ENCODE peak calls at places on chromosome 4, in nine cellular contexts. A, T, H, U, J, D, I, S and X are unnamed samples.
A peak's percentile ranks its signal among the peaks of the same experiment; 100 is the strongest.

GRCh38 chr4:105145913-105146285 is 777 bp upstream of the TET2 start:
- DNase-seq in A (peak; percentile 46), T (no peak), H (no peak), U (peak; percentile 19), J (no peak), D (no peak), I (no peak), S (peak; percentile 49), X (no peak)

GRCh38 chr4:14513471-14513870 is 488.8 kb upstream of the CPEB2 start:
- DNase-seq in A (no peak), T (peak; percentile 64), H (no peak), U (no peak), J (no peak), D (no peak), I (peak; percentile 20), S (no peak), X (no peak)

GRCh38 chr4:38668203-38668602 is 4.2 kb downstream of the KLF3 start:
- DNase-seq in A (no peak), T (no peak), H (no peak), U (no peak), J (no peak), D (no peak), I (no peak), S (no peak), X (no peak)

GRCh38 chr4:1373892-1374705 is 27.1 kb downstream of the UVSSA start:
- DNase-seq in A (no peak), T (no peak), H (no peak), U (no peak), J (no peak), D (peak; percentile 72), I (no peak), S (no peak), X (no peak)

GRCh38 chr4:124738994-124739393 is 26.5 kb upstream of the ANKRD50 start:
- DNase-seq in A (no peak), T (no peak), H (no peak), U (no peak), J (no peak), D (no peak), I (no peak), S (peak; percentile 30), X (no peak)

GRCh38 chr4:92303621-92304027 is at the start of gene GRID2:
- DNase-seq in A (no peak), T (peak; percentile 16), H (no peak), U (peak; percentile 17), J (no peak), D (peak; percentile 72), I (peak; percentile 38), S (peak; percentile 75), X (peak; percentile 70)

GRCh38 chr4:74206088-74206826 is 48.3 kb downstream of the MTHFD2L start:
- DNase-seq in A (peak; percentile 70), T (peak; percentile 58), H (no peak), U (no peak), J (no peak), D (no peak), I (peak; percentile 60), S (no peak), X (no peak)

GRCh38 chr4:108417923-108418322 is 202.5 kb upstream of the RPL34 start:
- DNase-seq in A (no peak), T (peak; percentile 84), H (no peak), U (no peak), J (no peak), D (no peak), I (no peak), S (no peak), X (no peak)

GRCh38 chr4:158722291-158722916 is 792 bp downstream of the PPID start:
- DNase-seq in A (peak; percentile 33), T (peak; percentile 55), H (no peak), U (peak; percentile 6), J (no peak), D (no peak), I (peak; percentile 49), S (peak; percentile 58), X (peak; percentile 8)

GRCh38 chr4:153645183-153645582 is 38.9 kb upstream of the TLR2 start:
- DNase-seq in A (no peak), T (no peak), H (no peak), U (no peak), J (no peak), D (no peak), I (no peak), S (no peak), X (no peak)

DNA sequence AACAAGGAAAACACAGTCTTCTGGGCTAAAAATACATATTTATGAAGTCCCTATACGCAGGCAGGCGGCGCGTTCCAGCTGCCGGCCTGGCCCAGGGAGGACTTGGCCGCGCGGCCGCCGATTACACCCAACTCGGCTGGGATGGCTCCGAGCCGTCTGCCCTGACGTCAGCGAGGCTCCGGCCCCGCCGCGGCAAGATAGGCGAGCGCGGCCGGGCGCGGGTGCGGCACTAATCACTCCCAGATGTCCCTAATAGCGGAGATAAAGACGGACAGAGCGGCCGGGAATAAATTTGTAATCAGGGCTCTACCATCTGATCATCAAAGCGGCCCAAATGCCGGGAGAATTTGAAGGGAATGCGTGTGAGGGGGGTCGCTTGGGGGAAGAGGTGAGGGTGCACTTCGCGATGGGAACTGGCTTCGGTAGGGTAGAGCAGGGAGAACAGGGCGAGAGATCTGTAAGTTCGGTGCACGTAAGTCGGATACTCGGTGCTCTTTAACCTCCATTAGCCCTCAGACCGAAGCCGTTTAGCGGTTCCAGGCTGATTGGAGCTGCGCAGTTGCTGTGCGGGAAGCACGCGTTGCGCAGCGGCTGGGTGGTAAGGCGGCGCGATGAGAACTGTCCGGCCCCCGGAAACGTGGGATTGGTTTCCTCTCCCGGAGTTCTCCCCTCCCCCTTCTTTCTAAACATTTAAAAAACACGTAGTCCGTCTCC is 7.7 kb downstream of the HAND2 start:
- DNase-seq in A (no peak), T (peak; percentile 54), H (peak; percentile 85), U (no peak), J (no peak), D (peak; percentile 81), I (peak; percentile 95), S (peak; percentile 89), X (peak; percentile 77)
- TF ChIP-seq CTCF in A (no peak), T (no peak), H (no peak), U (no peak), J (no peak), D (no peak), I (peak; percentile 14), S (no peak), X (no peak)

DNA sequence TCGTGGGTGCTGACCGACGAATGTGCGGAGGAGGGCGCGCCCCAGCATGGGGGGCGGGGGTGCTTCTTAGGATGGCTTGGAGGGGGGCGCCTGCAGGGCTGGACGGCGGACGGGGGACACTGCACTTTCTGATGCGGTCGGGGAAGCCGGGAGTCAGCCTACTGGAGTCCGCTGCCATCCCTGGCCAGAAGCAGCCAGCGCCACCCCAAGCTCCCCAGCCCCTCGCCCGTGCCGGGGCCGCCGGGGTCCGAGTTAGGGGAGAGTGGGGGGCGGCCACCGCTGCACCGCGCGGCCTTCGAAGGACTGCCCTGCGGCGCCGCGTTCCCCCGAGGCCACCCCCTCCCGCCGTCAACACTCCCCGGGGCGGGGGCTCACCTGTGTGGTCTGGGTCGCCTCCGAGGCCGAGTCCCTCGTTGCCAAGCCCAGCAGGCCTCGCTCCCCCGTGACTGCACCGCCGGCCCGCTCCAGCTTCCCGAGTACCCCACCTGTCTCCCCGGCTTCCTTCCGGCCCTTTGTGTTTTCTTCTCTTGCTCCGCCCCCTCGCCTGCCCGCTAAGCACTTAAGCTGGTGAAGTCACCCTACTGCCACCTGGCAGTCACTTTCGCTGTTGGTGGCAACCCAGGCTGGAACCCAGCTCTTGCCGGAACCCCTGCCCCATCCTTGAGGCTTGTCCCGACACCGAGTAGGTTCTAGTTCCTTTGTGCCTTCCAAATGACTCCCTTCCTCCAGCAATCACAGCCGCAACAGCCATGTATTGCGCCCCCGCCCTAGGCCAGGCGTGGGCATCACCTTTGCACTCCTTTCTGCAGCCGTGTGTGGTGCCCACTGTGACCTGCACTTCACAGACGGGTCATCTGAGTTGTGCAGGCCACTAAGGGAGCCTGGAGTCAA is at the start of gene OCIAD2:
- DNase-seq in A (peak; percentile 88), T (peak; percentile 39), H (peak; percentile 60), U (peak; percentile 80), J (peak; percentile 91), D (peak; percentile 89), I (peak; percentile 21), S (peak; percentile 85), X (peak; percentile 57)
- TF ChIP-seq CTCF in A (peak; percentile 10), T (no peak), H (peak; percentile 9), U (no peak), J (peak; percentile 74), D (no peak), I (no peak), S (peak; percentile 29), X (no peak)

GRCh38 chr4:6330384-6330767 is 60.7 kb downstream of the WFS1 start:
- DNase-seq in A (no peak), T (no peak), H (peak; percentile 15), U (no peak), J (no peak), D (no peak), I (no peak), S (no peak), X (no peak)

GRCh38 chr4:6331468-6331867 is 61.8 kb downstream of the WFS1 start:
- DNase-seq in A (no peak), T (no peak), H (peak; percentile 30), U (no peak), J (no peak), D (no peak), I (no peak), S (no peak), X (no peak)

GRCh38 chr4:6329478-6330383 is 60.1 kb downstream of the WFS1 start:
- DNase-seq in A (no peak), T (no peak), H (peak; percentile 39), U (no peak), J (no peak), D (no peak), I (no peak), S (no peak), X (no peak)

GRCh38 chr4:6332042-6332668 is 62.5 kb downstream of the WFS1 start:
- DNase-seq in A (peak; percentile 21), T (peak; percentile 50), H (peak; percentile 44), U (peak; percentile 59), J (no peak), D (no peak), I (peak; percentile 37), S (peak; percentile 67), X (peak; percentile 72)

DNA sequence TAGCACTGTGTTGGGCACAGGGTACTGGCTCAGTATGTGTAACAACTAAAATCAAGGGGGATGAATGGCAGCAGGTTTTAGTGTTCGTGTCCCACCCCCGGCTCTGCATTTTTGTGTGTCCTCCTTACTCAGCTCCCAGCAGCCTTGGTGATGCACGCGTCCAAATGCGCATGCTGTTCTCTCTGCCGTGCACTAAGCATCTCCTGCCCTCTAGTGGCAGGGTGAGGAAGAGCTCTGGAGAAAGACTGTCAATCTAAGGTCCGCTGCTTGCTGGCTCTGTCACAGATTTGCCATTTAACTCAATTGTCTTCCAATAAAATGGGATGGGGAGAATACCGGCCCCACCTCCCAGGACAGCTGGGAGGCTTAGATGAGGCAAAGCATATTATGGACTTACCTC is 61.4 kb downstream of the WFS1 start:
- DNase-seq in A (peak; percentile 50), T (peak; percentile 47), H (peak; percentile 30), U (peak; percentile 40), J (peak; percentile 29), D (no peak), I (peak; percentile 33), S (no peak), X (no peak)
- TF ChIP-seq CTCF in A (peak; percentile 74), T (peak; percentile 81), H (peak; percentile 44), U (peak; percentile 67), J (peak; percentile 79), D (peak; percentile 34), I (peak; percentile 69), S (peak; percentile 58), X (peak; percentile 42)

DNA sequence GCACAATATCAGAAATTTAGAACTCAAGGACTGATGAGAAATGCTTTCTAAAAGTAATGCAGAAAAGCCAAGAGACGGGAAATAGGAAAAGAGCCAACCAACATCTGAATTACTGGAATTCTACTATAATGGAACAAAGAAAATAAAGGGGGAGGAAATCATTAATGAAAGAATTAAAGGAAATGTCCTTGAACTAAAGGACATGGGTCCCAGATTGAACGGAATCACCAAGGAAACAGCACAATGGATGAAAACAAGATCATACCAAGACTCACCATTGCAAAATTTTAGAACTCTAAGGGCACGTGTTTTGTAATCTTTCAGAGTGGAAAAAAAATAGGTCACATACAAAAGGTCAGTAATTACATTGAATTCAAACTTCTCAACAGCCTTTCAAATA is 35.9 kb downstream of the HPGDS start:
- DNase-seq in A (no peak), T (peak; percentile 48), H (no peak), U (no peak), J (no peak), D (no peak), I (peak; percentile 89), S (no peak), X (no peak)
- TF ChIP-seq CTCF in A (no peak), T (no peak), H (no peak), U (no peak), J (no peak), D (no peak), I (no peak), S (no peak), X (no peak)